ENCODE peak calls at places on chromosomes 2 and 18, in five cellular contexts. F, C, E, U and T are unnamed samples.

GRCh38 chr2:148936857-148937450 is 61.9 kb downstream of the KIF5C start:
- DNase-seq in F (no peak), C (no peak), E (peak), U (no peak), T (no peak)

GRCh38 chr18:48992791-48993555 is 42.2 kb upstream of the SMAD7 start:
- DNase-seq in F (no peak), C (no peak), E (no peak), U (no peak), T (peak)

GRCh38 chr2:127085260-127085666 is 21.7 kb downstream of the BIN1 start:
- DNase-seq in F (peak), C (no peak), E (no peak), U (no peak), T (no peak)

GRCh38 chr2:224982910-224983688 is 59.2 kb downstream of the DOCK10 start:
- DNase-seq in F (no peak), C (no peak), E (no peak), U (no peak), T (peak)

GRCh38 chr2:128464456-128464855 is 145.8 kb upstream of the HS6ST1 start:
- DNase-seq in F (no peak), C (no peak), E (no peak), U (no peak), T (no peak)

GRCh38 chr2:129911363-129912065 is 68.0 kb upstream of the RAB6C start:
- DNase-seq in F (no peak), C (no peak), E (no peak), U (no peak), T (no peak)

GRCh38 chr18:67583621-67584020 is 67.1 kb upstream of the DSEL start:
- DNase-seq in F (no peak), C (no peak), E (no peak), U (no peak), T (no peak)

GRCh38 chr2:148614332-148615049 is 30.1 kb upstream of the EPC2 start:
- DNase-seq in F (no peak), C (no peak), E (peak), U (no peak), T (peak)

GRCh38 chr18:49723648-49724180 is 89.6 kb downstream of the ACAA2 start:
- DNase-seq in F (no peak), C (no peak), E (peak), U (no peak), T (no peak)

GRCh38 chr2:48248251-48248933 is 281.6 kb upstream of the STON1 start:
- DNase-seq in F (no peak), C (no peak), E (peak), U (no peak), T (no peak)

GRCh38 chr2:9720352-9721093 is 89.7 kb upstream of the YWHAQ start:
- DNase-seq in F (no peak), C (no peak), E (no peak), U (no peak), T (no peak)

GRCh38 chr18:741931-742512 is 29.6 kb upstream of the ENOSF1 start:
- DNase-seq in F (no peak), C (no peak), E (peak), U (no peak), T (no peak)

GRCh38 chr2:56741601-56742102 is 557.9 kb downstream of the CCDC85A start:
- DNase-seq in F (peak), C (no peak), E (peak), U (no peak), T (no peak)

GRCh38 chr2:62760026-62760425 is 54.5 kb downstream of the EHBP1 start:
- DNase-seq in F (no peak), C (no peak), E (no peak), U (no peak), T (no peak)

GRCh38 chr2:191374366-191374765 is 129.2 kb downstream of the MYO1B start:
- DNase-seq in F (no peak), C (no peak), E (no peak), U (no peak), T (no peak)

GRCh38 chr2:191365089-191365488 is 119.9 kb downstream of the MYO1B start:
- DNase-seq in F (no peak), C (no peak), E (no peak), U (no peak), T (no peak)

GRCh38 chr2:191366199-191366598 is 121.0 kb downstream of the MYO1B start:
- DNase-seq in F (no peak), C (no peak), E (no peak), U (no peak), T (no peak)

GRCh38 chr2:191363267-191363666 is 118.1 kb downstream of the MYO1B start:
- DNase-seq in F (no peak), C (no peak), E (no peak), U (no peak), T (no peak)

GRCh38 chr2:191369034-191369433 is 123.8 kb downstream of the MYO1B start:
- DNase-seq in F (no peak), C (no peak), E (no peak), U (no peak), T (no peak)
- TF ChIP-seq CTCF in F (peak), C (no peak), E (peak), U (no peak), T (no peak)

DNA sequence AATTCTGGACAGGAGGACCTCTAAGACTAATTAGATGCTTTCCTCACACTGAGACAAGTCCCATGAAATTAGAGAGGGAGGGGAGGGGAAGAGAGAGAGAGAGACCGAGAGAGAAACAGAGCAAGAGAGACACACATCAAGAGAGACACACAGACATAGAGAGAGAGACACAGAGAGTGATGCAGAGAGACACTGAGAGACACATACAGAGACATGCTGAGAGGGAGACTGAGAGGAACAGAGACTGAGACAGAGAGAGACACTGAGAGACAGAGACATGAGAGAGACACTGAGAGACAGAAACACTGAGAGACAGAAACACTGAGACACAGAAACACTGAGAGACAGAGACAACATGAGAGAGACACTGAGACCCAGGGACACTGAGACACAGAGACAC is 250.8 kb downstream of the TNS1 start:
- DNase-seq in F (no peak), C (no peak), E (no peak), U (no peak), T (no peak)
- TF ChIP-seq CTCF in F (no peak), C (no peak), E (no peak), U (no peak), T (no peak)

GRCh38 chr18:47263197-47263827 is 11.9 kb upstream of the SKOR2 start:
- DNase-seq in F (no peak), C (no peak), E (no peak), U (no peak), T (no peak)
- TF ChIP-seq CTCF in F (no peak), C (no peak), E (peak), U (no peak), T (no peak)

GRCh38 chr2:176270100-176270750 is 983 bp downstream of the MTX2 start:
- DNase-seq in F (no peak), C (no peak), E (no peak), U (no peak), T (no peak)

GRCh38 chr2:176272870-176273269 is 3.6 kb downstream of the MTX2 start:
- DNase-seq in F (no peak), C (no peak), E (no peak), U (no peak), T (no peak)

GRCh38 chr2:176268976-176269318 is 295 bp upstream of the MTX2 start:
- DNase-seq in F (no peak), C (no peak), E (no peak), U (no peak), T (no peak)

GRCh38 chr2:176269319-176270099 is at the start of gene MTX2:
- DNase-seq in F (peak), C (peak), E (peak), U (peak), T (peak)
- TF ChIP-seq CTCF in F (peak), C (no peak), E (no peak), U (no peak), T (no peak)

GRCh38 chr2:27428213-27428977 is at the start of gene NRBP1:
- DNase-seq in F (peak), C (peak), E (peak), U (peak), T (peak)
- TF ChIP-seq CTCF in F (no peak), C (no peak), E (peak), U (no peak), T (no peak)

DNA sequence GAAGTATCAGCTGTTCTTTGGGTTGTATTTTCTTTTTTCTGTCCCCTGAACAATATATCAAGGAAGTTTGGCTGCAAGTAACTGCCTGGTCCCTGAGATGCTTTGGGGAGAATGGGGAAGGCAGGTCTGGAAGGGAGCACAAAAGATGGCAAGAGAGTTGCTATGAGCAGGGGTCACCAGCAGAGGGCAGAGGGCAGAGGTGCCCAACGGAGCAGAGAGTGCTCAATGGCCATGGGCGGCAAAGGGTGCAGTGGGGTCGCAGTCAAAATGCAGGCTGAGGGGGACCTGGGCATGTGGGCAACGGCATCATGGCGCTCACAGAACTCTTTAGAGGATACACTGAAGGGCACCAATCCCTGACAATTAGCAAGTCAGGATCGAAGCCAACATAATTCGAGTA is 107.7 kb upstream of the ATP8B1 start:
- DNase-seq in F (no peak), C (no peak), E (no peak), U (no peak), T (no peak)
- TF ChIP-seq CTCF in F (peak), C (no peak), E (peak), U (peak), T (peak)

DNA sequence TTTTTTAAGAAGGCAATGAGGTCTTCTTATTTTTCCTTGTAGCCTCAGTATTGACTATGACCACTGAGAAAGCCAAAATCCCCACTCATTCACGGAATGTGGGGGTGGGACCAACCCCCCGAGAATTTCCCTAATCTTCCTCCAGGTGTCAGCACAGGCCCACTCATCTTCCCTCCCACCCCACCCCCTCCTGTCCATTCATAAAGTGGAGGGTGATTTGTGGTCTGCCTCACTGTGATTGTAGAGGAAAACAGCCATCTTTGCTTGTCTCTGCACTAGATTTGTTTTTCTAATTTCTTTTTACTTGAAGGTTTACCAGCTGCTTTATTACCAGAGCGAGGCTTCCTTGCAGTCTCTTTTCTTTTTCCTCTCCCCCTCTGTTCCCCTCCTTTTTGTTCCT is 171.7 kb downstream of the ICOS start:
- DNase-seq in F (no peak), C (peak), E (peak), U (no peak), T (no peak)
- TF ChIP-seq CTCF in F (peak), C (peak), E (peak), U (peak), T (no peak)

DNA sequence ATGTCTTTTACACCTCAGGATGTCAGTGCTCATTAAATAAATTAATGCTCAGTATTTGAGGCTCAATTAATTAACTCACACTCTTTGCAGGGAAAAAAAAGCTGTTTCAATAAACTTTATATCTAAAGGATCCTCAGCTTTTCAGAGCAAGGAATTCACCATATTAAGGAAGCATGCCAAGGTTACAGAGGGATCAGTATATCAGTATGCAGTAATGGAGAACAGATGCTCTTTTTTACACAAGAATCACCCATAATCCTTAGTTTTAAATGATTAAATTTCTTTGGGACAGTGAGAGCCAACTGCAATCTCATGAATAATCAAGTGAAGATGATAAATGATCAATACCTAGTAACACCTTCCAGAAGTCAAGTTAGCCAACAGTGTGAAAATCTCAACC is 14.9 kb upstream of the LCT start:
- DNase-seq in F (no peak), C (no peak), E (no peak), U (no peak), T (no peak)
- TF ChIP-seq CTCF in F (no peak), C (no peak), E (no peak), U (no peak), T (no peak)

GRCh38 chr2:8430628-8431027 is 251.2 kb upstream of the ID2 start:
- DNase-seq in F (no peak), C (no peak), E (no peak), U (no peak), T (no peak)
- TF ChIP-seq CTCF in F (no peak), C (no peak), E (no peak), U (no peak), T (no peak)